ENCODE peak calls at places on chromosomes 5 and 9, in eight cellular contexts. One of them, this sample, is unnamed.
A peak's percentile ranks its signal among the peaks of the same experiment; 100 is the strongest.

GRCh38 chr5:36751881-36752280 is 124.7 kb upstream of the NIPBL start:
- DNase-seq in stimulated activated naive CD4-positive, alpha-beta T cell: no peak
- DNase-seq in stimulated activated CD8-positive, alpha-beta memory T cell treated with anti-CD3 and anti-CD28 coated beads, Interleukin-7, amount 100 ng/mL, for 24 hours: no peak
- DNase-seq in substantia nigra: no peak
- DNase-seq in BE2C: no peak
- DNase-seq in amniotic epithelial cell: no peak
- DNase-seq in foreskin melanocyte: no peak
- DNase-seq in fibroblast of lung: no peak
- DNase-seq in this sample: no peak

GRCh38 chr5:132688536-132689409 is 15.0 kb downstream of the IL4 start:
- DNase-seq in stimulated activated naive CD4-positive, alpha-beta T cell: no peak
- DNase-seq in stimulated activated CD8-positive, alpha-beta memory T cell treated with anti-CD3 and anti-CD28 coated beads, Interleukin-7, amount 100 ng/mL, for 24 hours: no peak
- DNase-seq in substantia nigra: no peak
- DNase-seq in BE2C: no peak
- DNase-seq in amniotic epithelial cell: peak; percentile 64
- DNase-seq in foreskin melanocyte: no peak
- DNase-seq in fibroblast of lung: no peak
- DNase-seq in this sample: no peak

GRCh38 chr5:29161399-29161798 is 2032.1 kb upstream of the CDH6 start:
- DNase-seq in stimulated activated naive CD4-positive, alpha-beta T cell: no peak
- DNase-seq in stimulated activated CD8-positive, alpha-beta memory T cell treated with anti-CD3 and anti-CD28 coated beads, Interleukin-7, amount 100 ng/mL, for 24 hours: no peak
- DNase-seq in substantia nigra: no peak
- DNase-seq in BE2C: no peak
- DNase-seq in amniotic epithelial cell: no peak
- DNase-seq in foreskin melanocyte: no peak
- DNase-seq in fibroblast of lung: no peak
- DNase-seq in this sample: no peak

GRCh38 chr5:122180863-122181519 is 51.6 kb downstream of the ZNF474 start:
- DNase-seq in stimulated activated naive CD4-positive, alpha-beta T cell: no peak
- DNase-seq in stimulated activated CD8-positive, alpha-beta memory T cell treated with anti-CD3 and anti-CD28 coated beads, Interleukin-7, amount 100 ng/mL, for 24 hours: no peak
- DNase-seq in substantia nigra: no peak
- DNase-seq in BE2C: no peak
- DNase-seq in amniotic epithelial cell: peak; percentile 93
- DNase-seq in foreskin melanocyte: no peak
- DNase-seq in fibroblast of lung: peak; percentile 97
- DNase-seq in this sample: no peak

GRCh38 chr5:5191906-5192305 is 51.8 kb downstream of the ADAMTS16 start:
- DNase-seq in stimulated activated naive CD4-positive, alpha-beta T cell: no peak
- DNase-seq in stimulated activated CD8-positive, alpha-beta memory T cell treated with anti-CD3 and anti-CD28 coated beads, Interleukin-7, amount 100 ng/mL, for 24 hours: no peak
- DNase-seq in substantia nigra: no peak
- DNase-seq in BE2C: no peak
- DNase-seq in amniotic epithelial cell: no peak
- DNase-seq in foreskin melanocyte: no peak
- DNase-seq in fibroblast of lung: no peak
- DNase-seq in this sample: no peak

GRCh38 chr5:110354896-110355295 is 371.6 kb downstream of the TMEM232 start:
- DNase-seq in stimulated activated naive CD4-positive, alpha-beta T cell: no peak
- DNase-seq in stimulated activated CD8-positive, alpha-beta memory T cell treated with anti-CD3 and anti-CD28 coated beads, Interleukin-7, amount 100 ng/mL, for 24 hours: no peak
- DNase-seq in substantia nigra: peak; percentile 12
- DNase-seq in BE2C: no peak
- DNase-seq in amniotic epithelial cell: no peak
- DNase-seq in foreskin melanocyte: no peak
- DNase-seq in fibroblast of lung: no peak
- DNase-seq in this sample: no peak

GRCh38 chr9:129111762-129112151 is 542 bp downstream of the PTPA start:
- DNase-seq in stimulated activated naive CD4-positive, alpha-beta T cell: no peak
- DNase-seq in stimulated activated CD8-positive, alpha-beta memory T cell treated with anti-CD3 and anti-CD28 coated beads, Interleukin-7, amount 100 ng/mL, for 24 hours: no peak
- DNase-seq in substantia nigra: peak; percentile 51
- DNase-seq in BE2C: peak; percentile 44
- DNase-seq in amniotic epithelial cell: peak; percentile 31
- DNase-seq in foreskin melanocyte: no peak
- DNase-seq in fibroblast of lung: peak; percentile 56
- DNase-seq in this sample: peak; percentile 59

GRCh38 chr9:121690316-121690715 is 38.9 kb downstream of the DAB2IP start:
- DNase-seq in stimulated activated naive CD4-positive, alpha-beta T cell: no peak
- DNase-seq in stimulated activated CD8-positive, alpha-beta memory T cell treated with anti-CD3 and anti-CD28 coated beads, Interleukin-7, amount 100 ng/mL, for 24 hours: no peak
- DNase-seq in substantia nigra: no peak
- DNase-seq in BE2C: no peak
- DNase-seq in amniotic epithelial cell: no peak
- DNase-seq in foreskin melanocyte: no peak
- DNase-seq in fibroblast of lung: no peak
- DNase-seq in this sample: no peak

GRCh38 chr5:169280286-169280685 is 20.7 kb downstream of the SLIT3 start:
- DNase-seq in stimulated activated naive CD4-positive, alpha-beta T cell: no peak
- DNase-seq in stimulated activated CD8-positive, alpha-beta memory T cell treated with anti-CD3 and anti-CD28 coated beads, Interleukin-7, amount 100 ng/mL, for 24 hours: no peak
- DNase-seq in substantia nigra: no peak
- DNase-seq in BE2C: peak; percentile 72
- DNase-seq in amniotic epithelial cell: no peak
- DNase-seq in foreskin melanocyte: no peak
- DNase-seq in fibroblast of lung: peak; percentile 22
- DNase-seq in this sample: no peak

GRCh38 chr5:132657676-132658382 is at the start of gene IL13:
- DNase-seq in stimulated activated naive CD4-positive, alpha-beta T cell: no peak
- DNase-seq in stimulated activated CD8-positive, alpha-beta memory T cell treated with anti-CD3 and anti-CD28 coated beads, Interleukin-7, amount 100 ng/mL, for 24 hours: no peak
- DNase-seq in substantia nigra: no peak
- DNase-seq in BE2C: no peak
- DNase-seq in amniotic epithelial cell: no peak
- DNase-seq in foreskin melanocyte: no peak
- DNase-seq in fibroblast of lung: no peak
- DNase-seq in this sample: no peak

GRCh38 chr5:84599964-84600363 is 215.3 kb upstream of the EDIL3 start:
- DNase-seq in stimulated activated naive CD4-positive, alpha-beta T cell: no peak
- DNase-seq in stimulated activated CD8-positive, alpha-beta memory T cell treated with anti-CD3 and anti-CD28 coated beads, Interleukin-7, amount 100 ng/mL, for 24 hours: no peak
- DNase-seq in substantia nigra: no peak
- DNase-seq in BE2C: no peak
- DNase-seq in amniotic epithelial cell: no peak
- DNase-seq in foreskin melanocyte: no peak
- DNase-seq in fibroblast of lung: no peak
- DNase-seq in this sample: no peak

GRCh38 chr9:124254261-124254682 is 3.5 kb upstream of the NEK6 start:
- DNase-seq in stimulated activated naive CD4-positive, alpha-beta T cell: no peak
- DNase-seq in stimulated activated CD8-positive, alpha-beta memory T cell treated with anti-CD3 and anti-CD28 coated beads, Interleukin-7, amount 100 ng/mL, for 24 hours: no peak
- DNase-seq in substantia nigra: no peak
- DNase-seq in BE2C: no peak
- DNase-seq in amniotic epithelial cell: no peak
- DNase-seq in foreskin melanocyte: no peak
- DNase-seq in fibroblast of lung: no peak
- DNase-seq in this sample: peak; percentile 51

GRCh38 chr5:139495644-139496435 is 13.3 kb upstream of the STING1 start:
- DNase-seq in stimulated activated naive CD4-positive, alpha-beta T cell: no peak
- DNase-seq in stimulated activated CD8-positive, alpha-beta memory T cell treated with anti-CD3 and anti-CD28 coated beads, Interleukin-7, amount 100 ng/mL, for 24 hours: no peak
- DNase-seq in substantia nigra: no peak
- DNase-seq in BE2C: no peak
- DNase-seq in amniotic epithelial cell: peak; percentile 67
- DNase-seq in foreskin melanocyte: no peak
- DNase-seq in fibroblast of lung: peak; percentile 65
- DNase-seq in this sample: no peak

GRCh38 chr5:171790408-171790807 is 4.8 kb downstream of the SMIM23 start:
- DNase-seq in stimulated activated naive CD4-positive, alpha-beta T cell: no peak
- DNase-seq in stimulated activated CD8-positive, alpha-beta memory T cell treated with anti-CD3 and anti-CD28 coated beads, Interleukin-7, amount 100 ng/mL, for 24 hours: no peak
- DNase-seq in substantia nigra: no peak
- DNase-seq in BE2C: no peak
- DNase-seq in amniotic epithelial cell: no peak
- DNase-seq in foreskin melanocyte: no peak
- DNase-seq in fibroblast of lung: no peak
- DNase-seq in this sample: no peak

GRCh38 chr5:42614509-42614908 is 142.1 kb upstream of the CCDC152 start:
- DNase-seq in stimulated activated naive CD4-positive, alpha-beta T cell: no peak
- DNase-seq in stimulated activated CD8-positive, alpha-beta memory T cell treated with anti-CD3 and anti-CD28 coated beads, Interleukin-7, amount 100 ng/mL, for 24 hours: no peak
- DNase-seq in substantia nigra: no peak
- DNase-seq in BE2C: no peak
- DNase-seq in amniotic epithelial cell: peak; percentile 38
- DNase-seq in foreskin melanocyte: no peak
- DNase-seq in fibroblast of lung: peak; percentile 67
- DNase-seq in this sample: no peak